ENCODE peak calls at places on chromosome 14, in four cellular contexts. One of them, this sample, is unnamed.

GRCh38 chr14:44353805-44354204 is 153.3 kb downstream of the FSCB start:
- DNase-seq in adrenal gland: no peak
- DNase-seq in fibroblast of villous mesenchyme: no peak
- DNase-seq in mucosa of gallbladder: no peak
- DNase-seq in this sample: no peak

GRCh38 chr14:95575820-95576473 is 41.1 kb downstream of the GLRX5 start:
- DNase-seq in adrenal gland: no peak
- DNase-seq in fibroblast of villous mesenchyme: no peak
- DNase-seq in mucosa of gallbladder: no peak
- DNase-seq in this sample: no peak

GRCh38 chr14:54809767-54810166 is 92.9 kb downstream of the GCH1 start:
- DNase-seq in adrenal gland: no peak
- DNase-seq in fibroblast of villous mesenchyme: no peak
- DNase-seq in mucosa of gallbladder: no peak
- DNase-seq in this sample: no peak

GRCh38 chr14:57382283-57382682 is 8.1 kb upstream of the NAA30 start:
- DNase-seq in adrenal gland: no peak
- DNase-seq in fibroblast of villous mesenchyme: peak; percentile 58
- DNase-seq in mucosa of gallbladder: no peak
- DNase-seq in this sample: no peak

GRCh38 chr14:76773188-76773885 is 12.1 kb downstream of the VASH1 start:
- DNase-seq in adrenal gland: peak; percentile 94
- DNase-seq in fibroblast of villous mesenchyme: peak; percentile 83
- DNase-seq in mucosa of gallbladder: peak; percentile 71
- DNase-seq in this sample: no peak

GRCh38 chr14:74240794-74241610 is 1.8 kb downstream of the VSX2 start:
- DNase-seq in adrenal gland: no peak
- DNase-seq in fibroblast of villous mesenchyme: no peak
- DNase-seq in mucosa of gallbladder: no peak
- DNase-seq in this sample: no peak

GRCh38 chr14:20998674-20999366 is at the start of gene SLC39A2:
- DNase-seq in adrenal gland: peak; percentile 44
- DNase-seq in fibroblast of villous mesenchyme: peak; percentile 71
- DNase-seq in mucosa of gallbladder: peak; percentile 64
- DNase-seq in this sample: no peak

GRCh38 chr14:29521526-29522137 is 406.0 kb downstream of the PRKD1 start:
- DNase-seq in adrenal gland: no peak
- DNase-seq in fibroblast of villous mesenchyme: peak; percentile 9
- DNase-seq in mucosa of gallbladder: no peak
- DNase-seq in this sample: no peak

GRCh38 chr14:91149462-91149861 is 35.6 kb downstream of the DGLUCY start:
- DNase-seq in adrenal gland: peak; percentile 69
- DNase-seq in fibroblast of villous mesenchyme: peak; percentile 99
- DNase-seq in mucosa of gallbladder: peak; percentile 71
- DNase-seq in this sample: no peak

GRCh38 chr14:96466918-96467317 is 35.3 kb upstream of the PAPOLA start:
- DNase-seq in adrenal gland: no peak
- DNase-seq in fibroblast of villous mesenchyme: no peak
- DNase-seq in mucosa of gallbladder: no peak
- DNase-seq in this sample: no peak

GRCh38 chr14:97306785-97307246 is 509.6 kb downstream of the VRK1 start:
- DNase-seq in adrenal gland: no peak
- DNase-seq in fibroblast of villous mesenchyme: no peak
- DNase-seq in mucosa of gallbladder: no peak
- DNase-seq in this sample: no peak

GRCh38 chr14:101731187-101732080 is 30.1 kb upstream of the PPP2R5C start:
- DNase-seq in adrenal gland: peak; percentile 63
- DNase-seq in fibroblast of villous mesenchyme: peak; percentile 71
- DNase-seq in mucosa of gallbladder: peak; percentile 73
- DNase-seq in this sample: peak; percentile 71

GRCh38 chr14:24332094-24332983 is 2.5 kb downstream of the ADCY4 start:
- DNase-seq in adrenal gland: peak; percentile 79
- DNase-seq in fibroblast of villous mesenchyme: peak; percentile 56
- DNase-seq in mucosa of gallbladder: peak; percentile 86
- DNase-seq in this sample: peak; percentile 83

GRCh38 chr14:32087173-32087861 is 10.2 kb downstream of the ARHGAP5 start:
- DNase-seq in adrenal gland: no peak
- DNase-seq in fibroblast of villous mesenchyme: peak; percentile 61
- DNase-seq in mucosa of gallbladder: no peak
- DNase-seq in this sample: no peak

GRCh38 chr14:92513204-92513965 is at the start of gene RIN3:
- DNase-seq in adrenal gland: peak; percentile 57
- DNase-seq in fibroblast of villous mesenchyme: peak; percentile 68
- DNase-seq in mucosa of gallbladder: no peak
- DNase-seq in this sample: no peak

GRCh38 chr14:91331761-91332447 is 85.7 kb downstream of the CCDC88C start:
- DNase-seq in adrenal gland: no peak
- DNase-seq in fibroblast of villous mesenchyme: no peak
- DNase-seq in mucosa of gallbladder: peak; percentile 51
- DNase-seq in this sample: no peak

GRCh38 chr14:95185452-95186392 is 28.4 kb upstream of the DICER1 start:
- DNase-seq in adrenal gland: peak; percentile 54
- DNase-seq in fibroblast of villous mesenchyme: peak; percentile 92
- DNase-seq in mucosa of gallbladder: peak; percentile 70
- DNase-seq in this sample: no peak

GRCh38 chr14:59282366-59282765 is 93.9 kb downstream of the DAAM1 start:
- DNase-seq in adrenal gland: no peak
- DNase-seq in fibroblast of villous mesenchyme: peak; percentile 86
- DNase-seq in mucosa of gallbladder: no peak
- DNase-seq in this sample: no peak

GRCh38 chr14:100321473-100322137 is 1.5 kb upstream of the SLC25A47 start:
- DNase-seq in adrenal gland: no peak
- DNase-seq in fibroblast of villous mesenchyme: no peak
- DNase-seq in mucosa of gallbladder: no peak
- DNase-seq in this sample: no peak

GRCh38 chr14:75277000-75277795 is 1.4 kb upstream of the FOS start:
- DNase-seq in adrenal gland: peak; percentile 93
- DNase-seq in fibroblast of villous mesenchyme: peak; percentile 97
- DNase-seq in mucosa of gallbladder: peak; percentile 92
- DNase-seq in this sample: peak; percentile 49

GRCh38 chr14:78633747-78634146 is 463.6 kb downstream of the NRXN3 start:
- DNase-seq in adrenal gland: no peak
- DNase-seq in fibroblast of villous mesenchyme: no peak
- DNase-seq in mucosa of gallbladder: no peak
- DNase-seq in this sample: no peak

GRCh38 chr14:24613241-24613640 is 3.8 kb upstream of the GZMH start:
- DNase-seq in adrenal gland: no peak
- DNase-seq in fibroblast of villous mesenchyme: no peak
- DNase-seq in mucosa of gallbladder: no peak
- DNase-seq in this sample: no peak

GRCh38 chr14:81511110-81511900 is 22.3 kb downstream of the SEL1L start:
- DNase-seq in adrenal gland: no peak
- DNase-seq in fibroblast of villous mesenchyme: no peak
- DNase-seq in mucosa of gallbladder: no peak
- DNase-seq in this sample: no peak

GRCh38 chr14:23535943-23536342 is 15.6 kb downstream of the ZFHX2 start:
- DNase-seq in adrenal gland: no peak
- DNase-seq in fibroblast of villous mesenchyme: no peak
- DNase-seq in mucosa of gallbladder: no peak
- DNase-seq in this sample: no peak

GRCh38 chr14:62179367-62180018 is 417.3 kb downstream of the SNAPC1 start:
- DNase-seq in adrenal gland: peak; percentile 60
- DNase-seq in fibroblast of villous mesenchyme: peak; percentile 76
- DNase-seq in mucosa of gallbladder: peak; percentile 59
- DNase-seq in this sample: no peak

GRCh38 chr14:58298880-58299664 is 717 bp downstream of the ARID4A start:
- DNase-seq in adrenal gland: peak; percentile 38
- DNase-seq in fibroblast of villous mesenchyme: peak; percentile 7
- DNase-seq in mucosa of gallbladder: peak; percentile 32
- DNase-seq in this sample: peak; percentile 21

GRCh38 chr14:32774214-32774613 is 164.5 kb upstream of the NPAS3 start:
- DNase-seq in adrenal gland: no peak
- DNase-seq in fibroblast of villous mesenchyme: no peak
- DNase-seq in mucosa of gallbladder: no peak
- DNase-seq in this sample: no peak

GRCh38 chr14:25014440-25014839 is 35.5 kb downstream of the STXBP6 start:
- DNase-seq in adrenal gland: no peak
- DNase-seq in fibroblast of villous mesenchyme: no peak
- DNase-seq in mucosa of gallbladder: peak; percentile 44
- DNase-seq in this sample: no peak

GRCh38 chr14:97312910-97313309 is 515.7 kb downstream of the VRK1 start:
- DNase-seq in adrenal gland: no peak
- DNase-seq in fibroblast of villous mesenchyme: no peak
- DNase-seq in mucosa of gallbladder: no peak
- DNase-seq in this sample: no peak

GRCh38 chr14:84554136-84554535 is 975.8 kb upstream of the FLRT2 start:
- DNase-seq in adrenal gland: no peak
- DNase-seq in fibroblast of villous mesenchyme: no peak
- DNase-seq in mucosa of gallbladder: no peak
- DNase-seq in this sample: no peak

GRCh38 chr14:31582286-31582691 is 21.1 kb downstream of the NUBPL start:
- DNase-seq in adrenal gland: peak; percentile 48
- DNase-seq in fibroblast of villous mesenchyme: peak; percentile 49
- DNase-seq in mucosa of gallbladder: peak; percentile 14
- DNase-seq in this sample: no peak

This sample was measured in T follicular helper cell.